ENCODE peak calls at places on chromosomes 5 and 9, in six cellular contexts. D is Right ventricle myocardium superior, C is NCI-H69, K is GDM1, X is GM03348, V is non-pigmented ciliary epithelial cell. Z is an unnamed sample.

GRCh38 chr5:14809369-14810144 is 62.0 kb downstream of the ANKH start:
- DNase-seq in D (peak; percentile 56), C (no peak), K (peak; percentile 24), X (peak; percentile 87), V (peak; percentile 76), Z (no peak)

GRCh38 chr9:107137495-107138202 is 145.4 kb upstream of the RAD23B start:
- DNase-seq in D (no peak), C (peak; percentile 60), K (no peak), X (peak; percentile 79), V (peak; percentile 3), Z (no peak)

GRCh38 chr5:10161778-10162177 is 87.9 kb downstream of the ATPSCKMT start:
- DNase-seq in D (no peak), C (no peak), K (no peak), X (no peak), V (no peak), Z (no peak)

GRCh38 chr5:65041296-65042158 is 272.8 kb downstream of the CWC27 start:
- DNase-seq in D (no peak), C (no peak), K (no peak), X (peak; percentile 64), V (no peak), Z (no peak)

GRCh38 chr9:17349816-17350215 is 215.0 kb downstream of the CNTLN start:
- DNase-seq in D (no peak), C (no peak), K (no peak), X (peak; percentile 34), V (peak; percentile 27), Z (no peak)

GRCh38 chr5:9239071-9239470 is 306.8 kb downstream of the SEMA5A start:
- DNase-seq in D (no peak), C (no peak), K (no peak), X (peak; percentile 44), V (no peak), Z (no peak)

GRCh38 chr5:57499262-57500050 is 16.8 kb upstream of the ACTBL2 start:
- DNase-seq in D (no peak), C (peak; percentile 42), K (no peak), X (peak; percentile 60), V (peak; percentile 40), Z (peak; percentile 48)

GRCh38 chr9:107653263-107653821 is 163.8 kb upstream of the KLF4 start:
- DNase-seq in D (no peak), C (peak; percentile 97), K (no peak), X (no peak), V (no peak), Z (no peak)

GRCh38 chr5:157312492-157312891 is 46.6 kb downstream of the CYFIP2 start:
- DNase-seq in D (no peak), C (peak; percentile 71), K (peak; percentile 40), X (peak; percentile 85), V (peak; percentile 42), Z (no peak)

GRCh38 chr9:93673271-93673843 is 97.0 kb downstream of the PHF2 start:
- DNase-seq in D (peak; percentile 75), C (peak; percentile 18), K (no peak), X (peak; percentile 58), V (no peak), Z (no peak)

GRCh38 chr9:136565075-136565721 is 19.4 kb upstream of the NOTCH1 start:
- DNase-seq in D (peak; percentile 80), C (no peak), K (no peak), X (peak; percentile 42), V (no peak), Z (no peak)

GRCh38 chr9:63817622-63818518 is 1467.1 kb downstream of the FOXD4L5 start:
- DNase-seq in D (peak; percentile 77), C (no peak), K (no peak), X (peak; percentile 27), V (no peak), Z (peak; percentile 7)

GRCh38 chr5:73039082-73039481 is 81.3 kb upstream of the TMEM171 start:
- DNase-seq in D (no peak), C (peak; percentile 92), K (no peak), X (no peak), V (no peak), Z (peak; percentile 79)

GRCh38 chr5:96342581-96342980 is 90.5 kb downstream of the PCSK1 start:
- DNase-seq in D (no peak), C (no peak), K (no peak), X (no peak), V (no peak), Z (no peak)

GRCh38 chr5:1514027-1514818 is 9.5 kb downstream of the LPCAT1 start:
- DNase-seq in D (peak; percentile 29), C (no peak), K (no peak), X (no peak), V (no peak), Z (no peak)

GRCh38 chr5:179275941-179276837 is 69.1 kb downstream of the ADAMTS2 start:
- DNase-seq in D (peak; percentile 88), C (no peak), K (no peak), X (peak; percentile 97), V (peak; percentile 79), Z (no peak)

GRCh38 chr5:73306078-73306719 is 133.2 kb downstream of the TMEM174 start:
- DNase-seq in D (no peak), C (no peak), K (no peak), X (no peak), V (no peak), Z (no peak)

GRCh38 chr5:127941646-127942045 is 141.9 kb upstream of the SLC12A2 start:
- DNase-seq in D (no peak), C (peak; percentile 87), K (no peak), X (no peak), V (no peak), Z (no peak)

GRCh38 chr9:14277202-14277601 is 36.7 kb downstream of the NFIB start:
- DNase-seq in D (peak; percentile 46), C (peak; percentile 23), K (no peak), X (peak; percentile 24), V (no peak), Z (no peak)

GRCh38 chr5:147509041-147509709 is 693 bp downstream of the DPYSL3 start:
- DNase-seq in D (peak; percentile 54), C (peak; percentile 80), K (no peak), X (peak; percentile 56), V (no peak), Z (no peak)